ENCODE peak calls at places on chromosomes 11 and 22, in ten cellular contexts. One of them, this sample, is unnamed. For H3K27me3, the result is how much of the 10 kb centered on the place peaks cover.

GRCh38 chr11:130897262-130898182 is 18.8 kb downstream of the SNX19 start:
- DNase-seq in right atrium auricular region: peak
- DNase-seq in IMR-90: peak
- DNase-seq in PC-9: peak
- DNase-seq in transverse colon: peak
- DNase-seq in MM.1S: no peak
- DNase-seq in left lung: peak
- DNase-seq in DND-41: no peak
- DNase-seq in spleen: no peak
- DNase-seq in left ventricle myocardium inferior: peak
- DNase-seq in this sample: peak

GRCh38 chr11:63890368-63890767 is 26.6 kb downstream of the RCOR2 start:
- DNase-seq in right atrium auricular region: no peak
- DNase-seq in IMR-90: no peak
- DNase-seq in PC-9: no peak
- DNase-seq in transverse colon: no peak
- DNase-seq in MM.1S: no peak
- DNase-seq in left lung: no peak
- DNase-seq in DND-41: no peak
- DNase-seq in spleen: no peak
- DNase-seq in left ventricle myocardium inferior: no peak
- DNase-seq in this sample: no peak

GRCh38 chr11:86608251-86608799 is 64.1 kb downstream of the ME3 start:
- DNase-seq in right atrium auricular region: peak
- DNase-seq in IMR-90: peak
- DNase-seq in PC-9: peak
- DNase-seq in transverse colon: peak
- DNase-seq in MM.1S: peak
- DNase-seq in left lung: peak
- DNase-seq in DND-41: peak
- DNase-seq in spleen: no peak
- DNase-seq in left ventricle myocardium inferior: peak
- DNase-seq in this sample: no peak

GRCh38 chr22:45575173-45575572 is 72.5 kb downstream of the FBLN1 start:
- DNase-seq in right atrium auricular region: no peak
- DNase-seq in IMR-90: no peak
- DNase-seq in PC-9: no peak
- DNase-seq in transverse colon: no peak
- DNase-seq in MM.1S: no peak
- DNase-seq in left lung: no peak
- DNase-seq in DND-41: no peak
- DNase-seq in spleen: no peak
- DNase-seq in left ventricle myocardium inferior: no peak
- DNase-seq in this sample: no peak

GRCh38 chr11:70020336-70021214 is 57.5 kb upstream of the ANO1 start:
- DNase-seq in right atrium auricular region: no peak
- DNase-seq in IMR-90: peak
- DNase-seq in PC-9: no peak
- DNase-seq in transverse colon: no peak
- DNase-seq in MM.1S: no peak
- DNase-seq in left lung: no peak
- DNase-seq in DND-41: no peak
- DNase-seq in spleen: peak
- DNase-seq in left ventricle myocardium inferior: peak
- DNase-seq in this sample: no peak

GRCh38 chr11:35272391-35272821 is 133.4 kb downstream of the CD44 start:
- DNase-seq in right atrium auricular region: no peak
- DNase-seq in IMR-90: no peak
- DNase-seq in PC-9: no peak
- DNase-seq in transverse colon: peak
- DNase-seq in MM.1S: peak
- DNase-seq in left lung: no peak
- DNase-seq in DND-41: no peak
- DNase-seq in spleen: no peak
- DNase-seq in left ventricle myocardium inferior: no peak
- DNase-seq in this sample: no peak

GRCh38 chr22:36904260-36904659 is 9.2 kb upstream of the CSF2RB start:
- DNase-seq in right atrium auricular region: no peak
- DNase-seq in IMR-90: no peak
- DNase-seq in PC-9: no peak
- DNase-seq in transverse colon: no peak
- DNase-seq in MM.1S: no peak
- DNase-seq in left lung: no peak
- DNase-seq in DND-41: no peak
- DNase-seq in spleen: no peak
- DNase-seq in left ventricle myocardium inferior: no peak
- DNase-seq in this sample: no peak

GRCh38 chr22:43186272-43187170 is at the start of gene TTLL12:
- DNase-seq in right atrium auricular region: no peak
- DNase-seq in IMR-90: peak
- DNase-seq in PC-9: peak
- DNase-seq in transverse colon: peak
- DNase-seq in MM.1S: peak
- DNase-seq in left lung: peak
- DNase-seq in DND-41: peak
- DNase-seq in spleen: peak
- DNase-seq in left ventricle myocardium inferior: peak
- DNase-seq in this sample: no peak

GRCh38 chr11:64065712-64066111 is 30.0 kb downstream of the FLRT1 start:
- DNase-seq in right atrium auricular region: no peak
- DNase-seq in IMR-90: no peak
- DNase-seq in PC-9: no peak
- DNase-seq in transverse colon: no peak
- DNase-seq in MM.1S: no peak
- DNase-seq in left lung: no peak
- DNase-seq in DND-41: no peak
- DNase-seq in spleen: no peak
- DNase-seq in left ventricle myocardium inferior: no peak
- DNase-seq in this sample: no peak

GRCh38 chr22:36331306-36331911 is 56.4 kb downstream of the MYH9 start:
- DNase-seq in right atrium auricular region: peak
- DNase-seq in IMR-90: peak
- DNase-seq in PC-9: peak
- DNase-seq in transverse colon: peak
- DNase-seq in MM.1S: peak
- DNase-seq in left lung: peak
- DNase-seq in DND-41: peak
- DNase-seq in spleen: peak
- DNase-seq in left ventricle myocardium inferior: peak
- DNase-seq in this sample: peak

GRCh38 chr11:73340164-73340563 is 32.1 kb downstream of the ARHGEF17 start:
- DNase-seq in right atrium auricular region: no peak
- DNase-seq in IMR-90: no peak
- DNase-seq in PC-9: no peak
- DNase-seq in transverse colon: no peak
- DNase-seq in MM.1S: no peak
- DNase-seq in left lung: no peak
- DNase-seq in DND-41: no peak
- DNase-seq in spleen: no peak
- DNase-seq in left ventricle myocardium inferior: no peak
- DNase-seq in this sample: no peak

GRCh38 chr11:124170801-124171586 is 12.2 kb upstream of the OR10D3 start:
- DNase-seq in right atrium auricular region: no peak
- DNase-seq in IMR-90: no peak
- DNase-seq in PC-9: no peak
- DNase-seq in transverse colon: no peak
- DNase-seq in MM.1S: no peak
- DNase-seq in left lung: no peak
- DNase-seq in DND-41: no peak
- DNase-seq in spleen: no peak
- DNase-seq in left ventricle myocardium inferior: no peak
- DNase-seq in this sample: no peak

DNA sequence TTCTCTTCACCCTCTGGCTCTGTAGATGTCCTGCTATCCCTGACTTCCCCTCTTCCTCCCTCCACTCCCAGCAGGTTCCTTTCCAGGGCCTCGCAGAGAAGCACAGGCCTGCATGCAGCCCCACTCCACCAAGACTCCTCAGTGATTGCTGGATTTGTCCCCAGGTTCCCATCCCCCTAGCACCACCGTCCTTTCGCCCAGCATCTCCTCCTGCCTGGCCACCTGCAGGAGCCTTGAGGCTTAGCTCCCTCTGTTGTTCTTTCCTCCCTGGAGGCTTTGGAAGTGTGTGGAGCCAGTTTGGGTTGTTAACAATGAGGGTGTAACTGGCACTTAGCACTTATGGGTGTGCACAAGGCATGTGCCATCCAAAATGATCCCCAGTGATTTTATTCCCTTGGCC is 170.9 kb downstream of the TENM4 start:
- DNase-seq in right atrium auricular region: no peak
- DNase-seq in IMR-90: no peak
- DNase-seq in PC-9: no peak
- DNase-seq in transverse colon: no peak
- DNase-seq in MM.1S: no peak
- DNase-seq in left lung: no peak
- DNase-seq in DND-41: no peak
- DNase-seq in spleen: no peak
- DNase-seq in left ventricle myocardium inferior: no peak
- DNase-seq in this sample: no peak
- TF ChIP-seq CTCF in right atrium auricular region: no peak
- TF ChIP-seq CTCF in IMR-90: no peak
- TF ChIP-seq CTCF in PC-9: no peak
- TF ChIP-seq CTCF in transverse colon: no peak
- TF ChIP-seq CTCF in MM.1S: no peak
- TF ChIP-seq CTCF in left lung: no peak
- TF ChIP-seq CTCF in DND-41: no peak
- TF ChIP-seq CTCF in spleen: no peak
- TF ChIP-seq CTCF in left ventricle myocardium inferior: no peak
- TF ChIP-seq CTCF in this sample: no peak

GRCh38 chr22:28348613-28349012 is 331.0 kb downstream of the TTC28 start:
- DNase-seq in right atrium auricular region: no peak
- DNase-seq in IMR-90: no peak
- DNase-seq in PC-9: no peak
- DNase-seq in transverse colon: no peak
- DNase-seq in MM.1S: no peak
- DNase-seq in left lung: no peak
- DNase-seq in DND-41: no peak
- DNase-seq in spleen: no peak
- DNase-seq in left ventricle myocardium inferior: no peak
- DNase-seq in this sample: no peak

GRCh38 chr22:28346308-28346707 is 333.3 kb downstream of the TTC28 start:
- DNase-seq in right atrium auricular region: no peak
- DNase-seq in IMR-90: no peak
- DNase-seq in PC-9: no peak
- DNase-seq in transverse colon: no peak
- DNase-seq in MM.1S: no peak
- DNase-seq in left lung: no peak
- DNase-seq in DND-41: no peak
- DNase-seq in spleen: no peak
- DNase-seq in left ventricle myocardium inferior: no peak
- DNase-seq in this sample: no peak

GRCh38 chr22:28351585-28351984 is 328.1 kb downstream of the TTC28 start:
- DNase-seq in right atrium auricular region: no peak
- DNase-seq in IMR-90: no peak
- DNase-seq in PC-9: no peak
- DNase-seq in transverse colon: no peak
- DNase-seq in MM.1S: no peak
- DNase-seq in left lung: no peak
- DNase-seq in DND-41: no peak
- DNase-seq in spleen: no peak
- DNase-seq in left ventricle myocardium inferior: no peak
- DNase-seq in this sample: no peak

GRCh38 chr22:28345304-28345703 is 334.3 kb downstream of the TTC28 start:
- DNase-seq in right atrium auricular region: no peak
- DNase-seq in IMR-90: no peak
- DNase-seq in PC-9: no peak
- DNase-seq in transverse colon: no peak
- DNase-seq in MM.1S: no peak
- DNase-seq in left lung: no peak
- DNase-seq in DND-41: no peak
- DNase-seq in spleen: no peak
- DNase-seq in left ventricle myocardium inferior: no peak
- DNase-seq in this sample: no peak

DNA sequence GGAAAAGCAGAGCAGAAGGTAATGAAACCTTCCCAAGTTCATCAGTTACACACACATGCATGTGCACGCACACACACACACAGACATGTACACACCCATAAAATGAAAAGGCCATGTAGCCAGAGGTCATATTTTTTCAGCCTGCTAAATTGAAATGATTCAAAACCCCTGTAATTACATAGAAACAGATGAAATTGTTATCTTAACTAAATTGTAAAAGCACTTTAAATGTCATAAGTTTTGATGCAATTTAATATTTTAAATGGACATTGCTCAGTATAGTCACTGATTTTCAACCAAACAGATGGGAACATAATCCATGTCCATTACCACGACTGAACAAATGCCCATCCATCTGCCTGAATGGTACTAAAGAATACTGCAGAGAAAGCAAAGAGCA is 330.5 kb downstream of the TTC28 start:
- DNase-seq in right atrium auricular region: no peak
- DNase-seq in IMR-90: no peak
- DNase-seq in PC-9: no peak
- DNase-seq in transverse colon: no peak
- DNase-seq in MM.1S: no peak
- DNase-seq in left lung: no peak
- DNase-seq in DND-41: no peak
- DNase-seq in spleen: no peak
- DNase-seq in left ventricle myocardium inferior: no peak
- DNase-seq in this sample: no peak
- H3K27me3 ChIP-seq in right atrium auricular region: under half
- H3K27me3 ChIP-seq in IMR-90: under half
- H3K27me3 ChIP-seq in PC-9: under half
- H3K27me3 ChIP-seq in transverse colon: under half
- H3K27me3 ChIP-seq in MM.1S: under half
- H3K27me3 ChIP-seq in left lung: under half
- H3K27me3 ChIP-seq in DND-41: under half
- H3K27me3 ChIP-seq in spleen: under half
- H3K27me3 ChIP-seq in left ventricle myocardium inferior: under half
- H3K27me3 ChIP-seq in this sample: under half

DNA sequence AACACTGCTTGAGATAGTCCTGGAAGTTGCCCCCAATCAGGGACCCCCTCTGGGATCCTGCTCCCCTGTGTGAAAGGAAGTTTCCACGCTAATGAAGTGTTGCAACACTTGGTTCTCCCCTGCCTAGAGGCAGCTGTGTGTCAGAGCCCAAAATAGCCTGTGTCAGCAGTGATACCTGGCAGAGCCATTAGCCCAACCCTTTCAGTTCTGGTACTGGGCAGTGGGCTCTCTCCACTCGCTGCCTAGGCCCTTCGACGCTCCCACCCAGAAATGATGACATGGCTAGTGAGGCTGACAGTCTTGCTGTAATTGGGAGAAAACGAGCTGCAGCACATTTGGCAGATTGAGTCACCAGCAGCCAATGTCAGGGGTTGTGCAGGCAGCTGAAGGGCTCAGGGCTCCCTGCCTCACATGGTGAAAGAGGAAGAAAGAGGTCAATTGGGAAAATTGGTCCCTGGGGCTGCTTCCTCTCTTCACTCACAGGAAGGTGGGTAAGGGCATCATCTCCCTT is 1.4 kb upstream of the NXF1 start:
- DNase-seq in right atrium auricular region: peak
- DNase-seq in IMR-90: peak
- DNase-seq in PC-9: no peak
- DNase-seq in transverse colon: peak
- DNase-seq in MM.1S: peak
- DNase-seq in left lung: peak
- DNase-seq in DND-41: no peak
- DNase-seq in spleen: no peak
- DNase-seq in left ventricle myocardium inferior: no peak
- DNase-seq in this sample: no peak
- H3K4me3 ChIP-seq in right atrium auricular region: no peak
- H3K4me3 ChIP-seq in IMR-90: no peak
- H3K4me3 ChIP-seq in PC-9: no peak
- H3K4me3 ChIP-seq in transverse colon: no peak
- H3K4me3 ChIP-seq in MM.1S: peak
- H3K4me3 ChIP-seq in left lung: peak
- H3K4me3 ChIP-seq in DND-41: no peak
- H3K4me3 ChIP-seq in spleen: no peak
- H3K4me3 ChIP-seq in left ventricle myocardium inferior: peak
- H3K4me3 ChIP-seq in this sample: no peak

GRCh38 chr22:24706050-24706449 is 68.5 kb downstream of the PIWIL3 start:
- DNase-seq in right atrium auricular region: no peak
- DNase-seq in IMR-90: no peak
- DNase-seq in PC-9: no peak
- DNase-seq in transverse colon: no peak
- DNase-seq in MM.1S: no peak
- DNase-seq in left lung: no peak
- DNase-seq in DND-41: no peak
- DNase-seq in spleen: no peak
- DNase-seq in left ventricle myocardium inferior: no peak
- DNase-seq in this sample: no peak
- TF ChIP-seq CTCF in right atrium auricular region: no peak
- TF ChIP-seq CTCF in IMR-90: no peak
- TF ChIP-seq CTCF in PC-9: no peak
- TF ChIP-seq CTCF in transverse colon: no peak
- TF ChIP-seq CTCF in MM.1S: no peak
- TF ChIP-seq CTCF in left lung: no peak
- TF ChIP-seq CTCF in DND-41: no peak
- TF ChIP-seq CTCF in spleen: no peak
- TF ChIP-seq CTCF in left ventricle myocardium inferior: peak
- TF ChIP-seq CTCF in this sample: no peak